ENCODE peak calls at places on chromosomes 7 and 10, in four cellular contexts. T, H, N and J are unnamed samples.

GRCh38 chr10:17910144-17910789 is 41.5 kb upstream of the SLC39A12 start:
- DNase-seq in H (peak; percentile 12), T (no peak), N (peak; percentile 2), J (peak; percentile 49)

GRCh38 chr7:7221602-7222038 is 39.3 kb downstream of the C1GALT1 start:
- DNase-seq in N (no peak), H (no peak), T (no peak), J (peak; percentile 8)

GRCh38 chr10:50992356-50992866 is 81.9 kb upstream of the PRKG1 start:
- DNase-seq in N (no peak), T (no peak), H (no peak), J (no peak)

GRCh38 chr10:5434017-5434753 is 21.8 kb downstream of the NET1 start:
- DNase-seq in N (no peak), T (no peak), H (peak; percentile 2), J (peak; percentile 37)

GRCh38 chr7:22481726-22482125 is 18.3 kb downstream of the STEAP1B start:
- DNase-seq in N (peak; percentile 28), T (no peak), H (no peak), J (no peak)

GRCh38 chr10:90484518-90484917 is 373.3 kb downstream of the HTR7 start:
- DNase-seq in N (no peak), T (no peak), H (no peak), J (no peak)

GRCh38 chr10:14822879-14823755 is 14.7 kb downstream of the CDNF start:
- DNase-seq in H (peak; percentile 40), N (no peak), T (peak; percentile 22), J (peak; percentile 25)

GRCh38 chr10:119427263-119427864 is 115.2 kb downstream of the RGS10 start:
- DNase-seq in N (no peak), T (no peak), H (no peak), J (no peak)

GRCh38 chr10:60594476-60595051 is 183.7 kb upstream of the CDK1 start:
- DNase-seq in H (no peak), N (no peak), T (no peak), J (no peak)

GRCh38 chr7:128166603-128167315 is 74.3 kb upstream of the LEP start:
- DNase-seq in N (no peak), T (no peak), H (no peak), J (no peak)

GRCh38 chr10:69220510-69220909 is 378 bp downstream of the HKDC1 start:
- DNase-seq in T (no peak), H (no peak), N (no peak), J (no peak)

GRCh38 chr7:52463341-52463740 is 572.1 kb upstream of the POM121L12 start:
- DNase-seq in H (no peak), N (no peak), T (no peak), J (no peak)

GRCh38 chr7:7662527-7662926 is 22.0 kb downstream of the UMAD1 start:
- DNase-seq in H (no peak), N (no peak), T (no peak), J (no peak)

GRCh38 chr7:145265180-145265579 is 429.3 kb upstream of the TPK1 start:
- DNase-seq in H (no peak), T (no peak), N (no peak), J (no peak)

GRCh38 chr7:80851896-80852476 is 66.9 kb downstream of the SEMA3C start:
- DNase-seq in H (no peak), N (no peak), T (no peak), J (no peak)

GRCh38 chr10:5502903-5503835 is 3.8 kb upstream of the CALML5 start:
- DNase-seq in T (no peak), N (no peak), H (no peak), J (no peak)

GRCh38 chr10:48523820-48524758 is 80.8 kb downstream of the ARHGAP22 start:
- DNase-seq in H (peak; percentile 43), N (no peak), T (peak; percentile 62), J (peak; percentile 95)

GRCh38 chr7:131556912-131557457 is 557 bp upstream of the PODXL start:
- DNase-seq in T (no peak), N (no peak), H (no peak), J (no peak)

GRCh38 chr10:125151170-125151823 is 9.1 kb downstream of the CTBP2 start:
- DNase-seq in T (no peak), H (no peak), N (no peak), J (no peak)

GRCh38 chr10:66457629-66458028 is 468.2 kb upstream of the LRRTM3 start:
- DNase-seq in H (no peak), N (no peak), T (no peak), J (no peak)

GRCh38 chr10:74027702-74028101 is 29.8 kb downstream of the VCL start:
- DNase-seq in H (no peak), T (no peak), N (no peak), J (no peak)

GRCh38 chr10:122381680-122382079 is 7.2 kb downstream of the PLEKHA1 start:
- DNase-seq in H (no peak), T (no peak), N (no peak), J (no peak)
- TF ChIP-seq SPI1 in H (no peak), T (no peak), N (no peak), J (no peak)

DNA sequence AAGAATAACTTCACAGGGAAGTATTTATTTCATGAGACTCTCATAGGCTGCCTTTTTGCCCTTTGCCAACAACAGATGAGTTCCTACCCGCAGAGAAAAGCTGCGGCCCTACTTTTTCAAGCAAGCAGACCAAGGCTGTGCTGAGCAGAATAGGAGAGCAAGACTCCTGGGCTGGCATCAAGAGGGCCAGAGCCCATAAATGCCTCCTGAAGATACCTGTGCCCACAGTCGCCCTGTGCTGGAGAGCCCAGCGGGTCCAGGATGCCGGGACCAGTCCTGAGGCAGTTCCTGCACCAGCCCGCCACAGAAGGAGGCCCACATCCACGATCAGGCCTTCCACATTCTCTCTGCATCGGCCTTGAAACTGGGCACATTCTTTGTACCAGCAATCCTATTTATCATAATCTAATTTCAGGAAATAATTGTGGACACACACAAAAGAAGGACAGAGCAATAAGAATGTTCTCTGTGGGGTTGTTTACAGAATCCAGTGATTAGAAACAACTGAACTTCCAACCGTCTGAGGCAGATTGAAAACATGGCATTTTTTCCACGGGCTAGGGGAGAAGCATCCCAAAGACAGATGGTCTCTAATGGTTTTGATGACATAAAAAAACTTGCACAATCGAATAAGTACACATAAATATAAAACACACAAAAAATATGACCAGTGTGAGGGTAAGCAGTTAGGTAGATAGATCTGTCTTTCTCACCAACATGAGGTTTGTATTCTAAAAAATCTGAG is 95.6 kb downstream of the CPXM2 start:
- DNase-seq in N (no peak), H (no peak), T (no peak), J (no peak)
- TF ChIP-seq SPI1 in N (no peak), H (no peak), T (no peak), J (no peak)

GRCh38 chr7:134632937-134633540 is 13.6 kb upstream of the BPGM start:
- DNase-seq in H (no peak), T (no peak), N (no peak), J (peak; percentile 79)
- TF ChIP-seq SPI1 in H (no peak), T (no peak), N (no peak), J (no peak)

GRCh38 chr10:87622290-87623004 is 37.2 kb upstream of the PAPSS2 start:
- DNase-seq in N (no peak), H (no peak), T (no peak), J (no peak)
- TF ChIP-seq SPI1 in N (no peak), H (no peak), T (no peak), J (no peak)